ENCODE peak calls at places on chromosomes 6 and 20, in ten cellular contexts. U, W, B, F, D, Z, H, N, L and J are unnamed samples.

GRCh38 chr6:13711726-13712484 is at the start of gene RANBP9:
- DNase-seq in N (peak; percentile 96), H (peak; percentile 90), B (peak; percentile 88), F (peak; percentile 96), W (peak; percentile 86), L (peak; percentile 93), Z (peak; percentile 89), U (peak; percentile 83), D (peak; percentile 93), J (peak; percentile 66)

GRCh38 chr6:104700371-104701185 is 159.1 kb downstream of the HACE1 start:
- DNase-seq in D (no peak), L (peak; percentile 59), U (no peak), Z (no peak), F (no peak), H (no peak), N (no peak), W (no peak), B (no peak), J (no peak)

GRCh38 chr6:91812596-91813274 is 1225.9 kb upstream of the MAP3K7 start:
- DNase-seq in F (no peak), L (no peak), U (peak; percentile 1), B (no peak), N (no peak), D (no peak), H (no peak), Z (no peak), W (no peak), J (peak; percentile 13)

GRCh38 chr20:36110936-36111445 is 43.5 kb upstream of the EPB41L1 start:
- DNase-seq in D (no peak), F (no peak), N (no peak), Z (no peak), H (no peak), W (no peak), L (no peak), B (no peak), U (no peak), J (peak; percentile 55)

GRCh38 chr6:113434641-113435040 is 422.5 kb upstream of the MARCKS start:
- DNase-seq in N (no peak), D (no peak), H (no peak), W (no peak), F (no peak), U (no peak), L (no peak), Z (no peak), B (no peak), J (no peak)

GRCh38 chr6:125942677-125943527 is 13.7 kb upstream of the HINT3 start:
- DNase-seq in W (peak; percentile 60), H (no peak), Z (no peak), L (no peak), U (peak; percentile 52), N (no peak), B (no peak), F (peak; percentile 14), D (no peak), J (no peak)

GRCh38 chr6:112155900-112156299 is 68.5 kb downstream of the FAM229B start:
- DNase-seq in L (no peak), F (peak; percentile 36), D (no peak), Z (no peak), W (no peak), H (no peak), U (peak; percentile 62), N (no peak), B (no peak), J (no peak)

GRCh38 chr6:141445928-141446628 is 686.6 kb upstream of the GJE1 start:
- DNase-seq in N (no peak), F (no peak), B (no peak), L (no peak), D (no peak), H (no peak), U (no peak), Z (no peak), W (no peak), J (no peak)

GRCh38 chr6:123806561-123806960 is 2.9 kb downstream of the NKAIN2 start:
- DNase-seq in H (no peak), N (no peak), D (no peak), F (no peak), U (no peak), W (no peak), Z (no peak), B (no peak), L (no peak), J (no peak)

GRCh38 chr20:58713801-58714339 is 21.3 kb downstream of the NPEPL1 start:
- DNase-seq in L (no peak), B (no peak), U (no peak), F (no peak), H (no peak), Z (no peak), W (peak; percentile 12), D (no peak), N (peak; percentile 83), J (no peak)

GRCh38 chr6:97586344-97586743 is 303.3 kb upstream of the MMS22L start:
- DNase-seq in U (peak; percentile 21), N (no peak), F (peak; percentile 60), B (no peak), H (no peak), D (no peak), Z (peak; percentile 61), L (peak; percentile 22), W (no peak), J (peak; percentile 34)

GRCh38 chr20:1896859-1897258 is 1.7 kb downstream of the SIRPA start:
- DNase-seq in N (no peak), D (no peak), Z (no peak), B (no peak), L (no peak), W (no peak), U (no peak), F (no peak), H (no peak), J (no peak)

GRCh38 chr6:156686429-156686939 is 90.7 kb upstream of the ARID1B start:
- DNase-seq in F (peak; percentile 84), N (no peak), L (no peak), H (peak; percentile 67), B (no peak), W (no peak), D (peak; percentile 81), Z (peak; percentile 66), U (peak; percentile 55), J (peak; percentile 54)

GRCh38 chr6:52937908-52938307 is 28.4 kb upstream of the GSTA3 start:
- DNase-seq in F (peak; percentile 74), N (no peak), B (no peak), H (no peak), L (no peak), U (peak; percentile 16), W (no peak), D (no peak), Z (peak; percentile 67), J (no peak)

GRCh38 chr20:53597085-53597482 is 3.4 kb upstream of the ZNF217 start:
- DNase-seq in L (no peak), B (no peak), W (peak; percentile 27), Z (no peak), H (no peak), N (no peak), F (no peak), D (no peak), U (no peak), J (no peak)

GRCh38 chr6:27517928-27518787 is 45.3 kb upstream of the ZNF184 start:
- DNase-seq in N (no peak), F (peak; percentile 51), B (no peak), D (no peak), Z (no peak), U (no peak), W (peak; percentile 33), L (peak; percentile 14), H (peak; percentile 13), J (no peak)

GRCh38 chr20:31751126-31751525 is 12.0 kb downstream of the TPX2 start:
- DNase-seq in Z (peak; percentile 81), B (no peak), U (peak; percentile 94), L (no peak), F (peak; percentile 88), N (no peak), H (no peak), D (no peak), W (no peak), J (no peak)

GRCh38 chr6:128515550-128516513 is 4.6 kb downstream of the PTPRK start:
- DNase-seq in W (no peak), B (no peak), H (no peak), D (no peak), L (no peak), U (peak; percentile 69), Z (peak; percentile 35), N (no peak), F (peak; percentile 63), J (no peak)

GRCh38 chr6:150599199-150600002 is at the start of gene PLEKHG1:
- DNase-seq in H (peak; percentile 20), U (peak; percentile 32), F (peak; percentile 71), N (peak; percentile 87), L (peak; percentile 84), W (peak; percentile 82), B (no peak), Z (peak; percentile 58), D (peak; percentile 64), J (peak; percentile 23)

GRCh38 chr6:70520575-70520974 is 46.2 kb upstream of the SDHAF4 start:
- DNase-seq in D (peak; percentile 19), N (no peak), L (no peak), W (no peak), Z (peak; percentile 5), F (peak; percentile 37), H (no peak), U (no peak), B (no peak), J (peak; percentile 3)

GRCh38 chr6:124999105-124999764 is 37.0 kb downstream of the RNF217 start:
- DNase-seq in B (no peak), F (no peak), U (peak; percentile 55), W (peak; percentile 32), H (no peak), L (no peak), N (no peak), Z (no peak), D (no peak), J (no peak)

GRCh38 chr6:143236151-143236788 is 175.6 kb downstream of the AIG1 start:
- DNase-seq in N (no peak), H (no peak), D (no peak), F (peak; percentile 83), Z (peak; percentile 91), B (no peak), L (peak; percentile 23), W (no peak), U (peak; percentile 8), J (no peak)

GRCh38 chr6:17015551-17016381 is 86.1 kb upstream of the STMND1 start:
- DNase-seq in F (no peak), N (no peak), L (peak; percentile 75), W (peak; percentile 31), B (no peak), D (peak; percentile 49), U (no peak), Z (no peak), H (no peak), J (no peak)

GRCh38 chr20:49937023-49937929 is 1.1 kb downstream of the RNF114 start:
- DNase-seq in H (no peak), L (peak; percentile 58), Z (no peak), F (peak; percentile 22), D (peak; percentile 40), U (no peak), N (no peak), W (peak; percentile 67), B (no peak), J (peak; percentile 33)

GRCh38 chr20:45963059-45964011 is 8.7 kb downstream of the ZNF335 start:
- DNase-seq in N (no peak), U (no peak), L (peak; percentile 47), B (no peak), F (peak; percentile 59), D (peak; percentile 63), Z (peak; percentile 36), H (peak; percentile 47), W (no peak), J (peak; percentile 38)

GRCh38 chr20:32527052-32527446 is 58.1 kb downstream of the NOL4L start:
- DNase-seq in B (no peak), Z (no peak), W (no peak), F (no peak), U (no peak), L (no peak), N (no peak), H (no peak), D (no peak), J (no peak)

GRCh38 chr6:108942556-108943492 is 94.6 kb downstream of the ARMC2 start:
- DNase-seq in H (no peak), F (no peak), B (no peak), N (no peak), Z (no peak), L (no peak), D (no peak), U (no peak), W (no peak), J (no peak)

GRCh38 chr20:17845701-17846475 is 122.7 kb downstream of the SNX5 start:
- DNase-seq in H (no peak), F (peak; percentile 32), U (peak; percentile 55), D (no peak), Z (no peak), L (no peak), B (no peak), W (peak; percentile 69), N (no peak), J (peak; percentile 57)